ENCODE peak calls at places on chromosomes 5 and 9, in eight cellular contexts. N is H1; U is fibroblast of lung; W is stimulated activated CD4-positive, alpha-beta T cell treated with anti-CD3 and anti-CD28 coated beads, Interleukin-12 subunit alpha, Interleukin-12 subunit beta, amount 100 ng/mL, for 24 hours; V is midbrain; E is A549; R is WTC11; A is heart right ventricle. G is an unnamed sample.

GRCh38 chr9:121282309-121283071 is 14.5 kb downstream of the GSN start:
- DNase-seq in N (no peak), U (peak; percentile 83), W (no peak), V (peak; percentile 53), E (no peak), R (no peak), A (peak; percentile 80), G (no peak)

GRCh38 chr5:108727639-108728565 is 19.8 kb upstream of the FER start:
- DNase-seq in N (peak; percentile 93), U (peak; percentile 93), W (peak; percentile 24), V (peak; percentile 79), E (peak; percentile 94), R (peak; percentile 92), A (peak; percentile 93), G (peak; percentile 93)

GRCh38 chr5:59276886-59277514 is 616.5 kb downstream of the PDE4D start:
- DNase-seq in N (no peak), U (peak; percentile 64), W (no peak), V (no peak), E (peak; percentile 94), R (no peak), A (peak; percentile 51), G (no peak)

GRCh38 chr5:6818594-6819512 is 105.6 kb downstream of the TENT4A start:
- DNase-seq in N (peak; percentile 29), U (no peak), W (no peak), V (no peak), E (no peak), R (no peak), A (no peak), G (no peak)

GRCh38 chr5:156326718-156327259 is at the start of gene SGCD:
- DNase-seq in N (peak; percentile 45), U (peak; percentile 89), W (no peak), V (peak; percentile 88), E (peak; percentile 47), R (no peak), A (peak; percentile 67), G (peak; percentile 2)

GRCh38 chr5:76175051-76175666 is 92.0 kb downstream of the SV2C start:
- DNase-seq in N (peak; percentile 71), U (peak; percentile 45), W (peak; percentile 36), V (peak; percentile 19), E (peak; percentile 59), R (peak; percentile 72), A (peak; percentile 18), G (peak; percentile 75)

GRCh38 chr9:35690447-35691324 is 961 bp upstream of the TPM2 start:
- DNase-seq in N (peak; percentile 84), U (peak; percentile 72), W (peak; percentile 45), V (peak; percentile 6), E (peak; percentile 68), R (peak; percentile 64), A (peak; percentile 90), G (peak; percentile 30)

GRCh38 chr9:116589392-116590354 is 97.4 kb upstream of the TRIM32 start:
- DNase-seq in N (peak; percentile 80), U (peak; percentile 67), W (peak; percentile 12), V (no peak), E (peak; percentile 84), R (peak; percentile 64), A (no peak), G (no peak)

GRCh38 chr5:178605788-178606187 is 15.6 kb upstream of the COL23A1 start:
- DNase-seq in N (no peak), U (no peak), W (no peak), V (no peak), E (no peak), R (no peak), A (no peak), G (no peak)

G was measured in dermis microvascular lymphatic vessel endothelial cell.